ENCODE peak calls at places on chromosomes 11 and 22, in eight cellular contexts. Y is aorta; J is CD8-positive, alpha-beta memory T cell; L is SJSA1; G is endothelial cell of umbilical vein; W is CD4-positive, CD25-positive, alpha-beta regulatory T cell; Q is left lung; H is GM23248. E is an unnamed sample. For H3K36me3, H3K9me3 and H3K4me1, the result is how much of the 10 kb centered on the place peaks cover.

GRCh38 chr11:1473786-1474185 is 12.8 kb downstream of the MOB2 start:
- DNase-seq in Y (peak), J (no peak), L (no peak), G (no peak), W (no peak), Q (peak), H (no peak), E (peak)

GRCh38 chr11:76369406-76369805 is 11.5 kb downstream of the THAP12 start:
- DNase-seq in Y (no peak), J (no peak), L (no peak), G (no peak), W (no peak), Q (no peak), H (no peak), E (no peak)

GRCh38 chr11:79702303-79702702 is 261.5 kb upstream of the TENM4 start:
- DNase-seq in Y (no peak), J (no peak), L (no peak), G (no peak), W (no peak), Q (no peak), H (no peak), E (no peak)

GRCh38 chr11:20451568-20451967 is 64.1 kb downstream of the PRMT3 start:
- DNase-seq in Y (no peak), J (no peak), L (no peak), G (no peak), W (peak), Q (no peak), H (peak), E (no peak)

GRCh38 chr22:34236527-34236926 is 316.3 kb upstream of the LARGE1 start:
- DNase-seq in Y (no peak), J (no peak), L (no peak), G (no peak), W (no peak), Q (no peak), H (no peak), E (no peak)

GRCh38 chr22:23179381-23180294 is 671 bp upstream of the BCR start:
- DNase-seq in Y (peak), J (no peak), L (peak), G (peak), W (peak), Q (peak), H (peak), E (peak)

GRCh38 chr11:115301029-115301428 is 203.2 kb downstream of the CADM1 start:
- DNase-seq in Y (no peak), J (no peak), L (no peak), G (no peak), W (no peak), Q (no peak), H (no peak), E (no peak)

GRCh38 chr11:127054153-127054552 is 53.6 kb upstream of the KIRREL3 start:
- DNase-seq in Y (no peak), J (no peak), L (no peak), G (no peak), W (no peak), Q (no peak), H (no peak), E (no peak)

GRCh38 chr11:109940816-109941215 is 152.4 kb upstream of the ZC3H12C start:
- DNase-seq in Y (no peak), J (no peak), L (peak), G (peak), W (peak), Q (no peak), H (peak), E (no peak)

GRCh38 chr22:44338183-44338812 is 25.5 kb upstream of the SHISAL1 start:
- DNase-seq in Y (peak), J (no peak), L (no peak), G (no peak), W (no peak), Q (no peak), H (peak), E (no peak)

GRCh38 chr11:70016666-70017347 is 61.3 kb upstream of the ANO1 start:
- DNase-seq in Y (no peak), J (no peak), L (peak), G (peak), W (no peak), Q (no peak), H (peak), E (no peak)

GRCh38 chr11:98100689-98101088 is 920.1 kb upstream of the CNTN5 start:
- DNase-seq in Y (no peak), J (no peak), L (no peak), G (no peak), W (no peak), Q (no peak), H (no peak), E (no peak)

GRCh38 chr11:112132737-112133136 is 31.2 kb downstream of the IL18 start:
- DNase-seq in Y (no peak), J (no peak), L (no peak), G (no peak), W (no peak), Q (no peak), H (no peak), E (no peak)

GRCh38 chr11:107215006-107215405 is 196.7 kb upstream of the GUCY1A2 start:
- DNase-seq in Y (no peak), J (no peak), L (no peak), G (no peak), W (no peak), Q (no peak), H (no peak), E (no peak)

GRCh38 chr22:20999350-21000214 is 2.3 kb downstream of the THAP7 start:
- DNase-seq in Y (no peak), J (no peak), L (no peak), G (no peak), W (no peak), Q (no peak), H (no peak), E (no peak)

GRCh38 chr11:112017538-112017937 is 7.7 kb upstream of the DLAT start:
- DNase-seq in Y (no peak), J (no peak), L (no peak), G (peak), W (no peak), Q (no peak), H (peak), E (no peak)

GRCh38 chr22:47016636-47017035 is 254.2 kb downstream of the TBC1D22A start:
- DNase-seq in Y (no peak), J (no peak), L (no peak), G (no peak), W (no peak), Q (peak), H (no peak), E (no peak)

GRCh38 chr11:61879152-61879551 is 12.2 kb downstream of the FADS3 start:
- DNase-seq in Y (no peak), J (no peak), L (no peak), G (no peak), W (no peak), Q (no peak), H (no peak), E (no peak)

GRCh38 chr11:6251120-6251733 is 8.4 kb upstream of the CCKBR start:
- DNase-seq in Y (peak), J (peak), L (peak), G (peak), W (peak), Q (peak), H (peak), E (peak)

GRCh38 chr11:110600322-110600721 is 111.9 kb downstream of the ARHGAP20 start:
- DNase-seq in Y (peak), J (no peak), L (no peak), G (no peak), W (no peak), Q (peak), H (no peak), E (no peak)

GRCh38 chr11:128339721-128340271 is 247.6 kb downstream of the ETS1 start:
- DNase-seq in Y (no peak), J (no peak), L (no peak), G (no peak), W (peak), Q (no peak), H (no peak), E (no peak)

GRCh38 chr11:59997800-59998199 is 19.2 kb upstream of the OOSP4B start:
- DNase-seq in Y (no peak), J (no peak), L (no peak), G (no peak), W (no peak), Q (no peak), H (no peak), E (no peak)

GRCh38 chr22:29524440-29525191 is 28.9 kb downstream of the THOC5 start:
- DNase-seq in Y (no peak), J (no peak), L (peak), G (peak), W (peak), Q (no peak), H (peak), E (peak)

GRCh38 chr11:125494987-125495725 is 909 bp downstream of the FEZ1 start:
- DNase-seq in Y (peak), J (no peak), L (no peak), G (peak), W (no peak), Q (peak), H (peak), E (peak)

GRCh38 chr11:59574467-59574866 is 41.1 kb downstream of the OSBP start:
- DNase-seq in Y (no peak), J (no peak), L (no peak), G (peak), W (no peak), Q (no peak), H (peak), E (no peak)

GRCh38 chr11:69074375-69074774 is 25.6 kb downstream of the TPCN2 start:
- DNase-seq in Y (no peak), J (no peak), L (no peak), G (no peak), W (no peak), Q (no peak), H (no peak), E (no peak)

GRCh38 chr11:117181586-117182550 is 3.3 kb downstream of the SIDT2 start:
- DNase-seq in Y (no peak), J (no peak), L (no peak), G (no peak), W (no peak), Q (no peak), H (no peak), E (no peak)

GRCh38 chr11:110130642-110131238 is 37.5 kb downstream of the ZC3H12C start:
- DNase-seq in Y (no peak), J (no peak), L (no peak), G (peak), W (no peak), Q (no peak), H (no peak), E (no peak)

GRCh38 chr11:65863889-65864757 is 3.9 kb downstream of the MUS81 start:
- DNase-seq in Y (no peak), J (no peak), L (peak), G (no peak), W (no peak), Q (peak), H (no peak), E (no peak)
- H3K36me3 ChIP-seq in Y (under half), J (under half), L (half or more), G (under half), W (under half), Q (under half), H (under half), E (under half)

DNA sequence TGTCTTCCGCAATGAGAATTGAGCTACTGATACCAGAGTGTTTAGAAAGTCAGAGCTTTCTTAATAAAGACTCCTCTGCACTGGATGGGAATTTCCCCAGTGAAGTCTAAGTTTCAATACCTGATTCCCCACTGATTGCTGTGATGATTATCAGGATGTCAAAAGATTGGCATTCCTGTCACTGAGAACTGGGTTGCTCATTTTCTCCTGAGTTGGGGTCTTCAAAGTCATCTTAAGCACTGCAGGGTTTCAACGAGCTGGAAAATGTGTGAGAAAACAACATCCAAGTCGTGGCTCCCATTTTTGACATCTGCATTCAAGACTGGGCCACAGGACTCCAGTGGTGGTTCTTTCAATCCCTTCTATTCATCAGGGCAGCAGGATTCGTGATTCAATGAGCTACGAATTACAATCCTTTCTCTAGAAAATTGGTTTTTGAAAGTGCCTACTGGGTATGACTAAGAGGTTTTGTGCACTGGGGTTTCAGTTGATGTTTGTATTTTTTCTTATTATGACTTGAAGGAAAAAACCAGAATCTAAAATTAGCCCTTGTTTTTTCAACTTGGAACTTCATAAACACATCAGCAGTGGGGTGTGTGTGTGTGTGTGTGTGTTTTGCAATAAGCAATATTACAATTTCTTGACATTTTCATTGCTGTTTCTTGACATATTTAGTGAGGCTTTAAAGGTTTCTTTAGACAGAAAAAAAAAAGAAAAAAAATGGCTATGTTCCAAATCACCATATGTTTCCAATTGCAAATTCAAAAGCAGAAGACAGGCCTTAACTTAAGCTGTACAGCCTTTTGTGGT is 233.0 kb downstream of the FAM76B start:
- DNase-seq in Y (no peak), J (no peak), L (peak), G (no peak), W (peak), Q (no peak), H (peak), E (no peak)
- H3K9me3 ChIP-seq in Y (under half), J (under half), L (under half), G (under half), W (under half), Q (under half), H (under half), E (under half)

DNA sequence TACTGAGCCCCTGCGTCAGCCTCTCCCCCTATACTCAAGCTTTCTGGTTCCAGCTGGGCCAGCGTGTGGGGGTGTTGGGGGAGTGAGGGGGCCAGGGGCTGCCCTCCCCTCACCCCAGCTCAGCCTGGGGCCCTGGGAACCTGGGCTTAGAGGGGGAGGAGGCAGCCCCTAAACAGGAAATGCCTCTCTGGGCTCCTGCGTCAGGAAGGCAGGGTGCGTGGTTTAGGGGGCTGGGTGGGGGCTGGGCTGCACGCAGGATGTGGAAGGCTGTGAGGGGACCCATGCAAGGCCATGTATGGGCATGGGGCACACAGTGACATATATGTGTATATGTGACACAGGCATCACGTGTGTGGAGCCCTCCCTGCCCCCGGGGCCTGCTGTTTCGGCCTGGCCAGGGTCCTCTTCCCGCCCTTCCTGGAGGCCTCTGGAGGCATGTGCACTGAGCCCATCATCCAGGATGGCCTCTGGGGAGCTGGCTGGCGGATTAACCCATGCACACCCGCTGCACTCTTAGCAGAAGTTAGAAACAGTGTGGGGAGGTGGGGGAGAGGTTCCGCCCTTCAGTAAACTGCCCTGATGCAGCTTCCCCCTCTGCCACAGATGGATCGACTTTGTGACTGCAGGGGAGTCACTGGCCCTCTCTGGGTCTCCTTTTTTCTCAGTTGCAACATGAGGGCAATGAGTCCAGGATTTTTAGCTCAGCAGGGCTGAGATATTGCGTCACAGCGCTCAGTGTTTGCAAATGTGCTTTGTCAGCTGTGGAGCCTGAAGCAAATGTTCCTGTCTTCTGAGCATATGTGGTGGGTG is 1.1 kb upstream of the CD248 start:
- DNase-seq in Y (peak), J (peak), L (peak), G (no peak), W (peak), Q (peak), H (peak), E (peak)
- H3K4me1 ChIP-seq in Y (under half), J (half or more), L (half or more), G (under half), W (under half), Q (under half), H (under half), E (under half)

GRCh38 chr11:4105916-4106315 is 11.3 kb downstream of the RRM1 start:
- DNase-seq in Y (no peak), J (no peak), L (no peak), G (no peak), W (no peak), Q (no peak), H (no peak), E (no peak)

GRCh38 chr11:4115128-4115527 is 20.5 kb downstream of the RRM1 start:
- DNase-seq in Y (no peak), J (no peak), L (no peak), G (no peak), W (no peak), Q (no peak), H (no peak), E (no peak)

DNA sequence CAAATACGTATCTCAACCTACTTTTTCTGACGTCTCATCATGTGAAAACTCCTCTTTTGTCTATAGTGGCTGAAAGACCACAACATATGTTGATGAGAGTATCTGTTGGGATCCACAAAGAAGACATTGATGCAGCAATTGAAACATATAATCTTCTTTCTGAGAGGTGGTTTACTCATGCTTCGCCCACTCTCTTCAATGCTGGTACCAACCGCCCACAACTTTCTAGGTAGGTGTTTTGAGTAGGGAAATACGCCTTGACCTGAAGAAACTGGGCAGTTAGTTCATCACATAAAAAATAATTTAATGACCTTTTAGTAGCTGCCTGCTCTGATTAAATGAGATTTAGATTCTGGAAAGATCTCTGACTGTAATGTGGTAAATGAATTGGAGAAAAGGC is 17.2 kb downstream of the RRM1 start:
- DNase-seq in Y (no peak), J (no peak), L (no peak), G (no peak), W (no peak), Q (no peak), H (no peak), E (no peak)
- H3K36me3 ChIP-seq in Y (under half), J (under half), L (half or more), G (under half), W (half or more), Q (under half), H (under half), E (under half)